ENCODE peak calls at places on chromosomes 2 and 18, in four cellular contexts. W is A549, R is AG09309, S is kidney epithelial cell. G is an unnamed sample.

GRCh38 chr2:118274841-118275510 is 186.7 kb downstream of the INSIG2 start:
- DNase-seq in W (no peak), S (no peak), R (no peak), G (no peak)

GRCh38 chr2:164745012-164745797 is 96.4 kb downstream of the COBLL1 start:
- DNase-seq in W (no peak), S (no peak), R (no peak), G (no peak)

GRCh38 chr2:893311-893710 is 57.3 kb upstream of the SNTG2 start:
- DNase-seq in R (no peak), S (no peak), W (peak), G (no peak)

GRCh38 chr2:119691189-119691588 is 12.2 kb downstream of the TMEM177 start:
- DNase-seq in W (no peak), R (no peak), S (no peak), G (peak)

GRCh38 chr18:25349131-25349925 is 2.6 kb downstream of the ZNF521 start:
- DNase-seq in S (no peak), W (no peak), R (no peak), G (no peak)

GRCh38 chr2:105886029-105886454 is 141.3 kb downstream of the NCK2 start:
- DNase-seq in R (peak), W (no peak), S (no peak), G (no peak)

GRCh38 chr18:47323158-47323557 is 71.7 kb upstream of the SKOR2 start:
- DNase-seq in W (no peak), R (no peak), S (no peak), G (peak)

GRCh38 chr2:30136729-30137444 is 9.9 kb upstream of the YPEL5 start:
- DNase-seq in W (no peak), S (no peak), R (no peak), G (peak)

GRCh38 chr18:3088444-3088843 is 75.5 kb upstream of the LPIN2 start:
- DNase-seq in S (no peak), W (no peak), R (no peak), G (peak)

GRCh38 chr18:48942554-48943261 is 8.1 kb downstream of the SMAD7 start:
- DNase-seq in W (peak), R (peak), S (peak), G (peak)

GRCh38 chr2:1967242-1968210 is 223.2 kb upstream of the PXDN start:
- DNase-seq in S (peak), W (no peak), R (no peak), G (no peak)

GRCh38 chr2:57448816-57449215 is 597.8 kb upstream of the VRK2 start:
- DNase-seq in W (no peak), R (no peak), S (no peak), G (no peak)

GRCh38 chr2:65353046-65353445 is 79.4 kb downstream of the SPRED2 start:
- DNase-seq in W (peak), S (no peak), R (no peak), G (no peak)

GRCh38 chr2:271917-272316 is 7.2 kb downstream of the ACP1 start:
- DNase-seq in W (no peak), S (no peak), R (no peak), G (no peak)

GRCh38 chr2:66170681-66171234 is 264.2 kb upstream of the MEIS1 start:
- DNase-seq in R (no peak), W (no peak), S (no peak), G (peak)

GRCh38 chr2:164599954-164600589 is 21.2 kb downstream of the GRB14 start:
- DNase-seq in S (no peak), W (peak), R (peak), G (peak)

GRCh38 chr2:109532728-109533076 is 81.1 kb downstream of the SEPTIN10 start:
- DNase-seq in R (no peak), S (no peak), W (no peak), G (no peak)

GRCh38 chr2:204645018-204645775 is 99.9 kb downstream of the PARD3B start:
- DNase-seq in R (no peak), W (peak), S (no peak), G (no peak)

GRCh38 chr18:79988925-79989361 is 580 bp upstream of the TXNL4A start:
- DNase-seq in W (peak), S (no peak), R (no peak), G (no peak)

GRCh38 chr2:11357428-11357972 is 13.1 kb upstream of the ROCK2 start:
- DNase-seq in S (no peak), W (no peak), R (no peak), G (no peak)

DNA sequence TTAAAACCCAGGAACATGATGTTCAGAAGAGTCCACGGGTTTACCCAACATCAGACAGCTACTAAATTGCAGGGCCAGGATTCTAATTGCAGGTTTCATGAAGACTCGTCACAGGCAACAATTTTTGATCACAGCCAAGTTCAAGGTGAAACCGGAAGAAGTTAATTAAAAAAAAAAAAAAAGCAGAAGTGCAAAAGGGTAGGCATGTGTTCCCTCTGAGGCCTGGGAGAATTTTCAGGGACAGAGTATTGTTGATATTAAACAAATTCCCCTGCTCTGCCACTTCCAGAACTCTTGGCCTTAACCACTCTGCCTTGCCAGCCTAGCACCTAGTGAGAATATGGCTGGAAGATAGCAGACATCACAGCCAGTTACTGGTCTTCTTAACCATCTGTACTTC is 99.4 kb upstream of the TRIB2 start:
- DNase-seq in W (no peak), R (no peak), S (no peak), G (no peak)
- TF ChIP-seq CTCF in W (no peak), R (no peak), S (no peak), G (no peak)

GRCh38 chr2:84653302-84653701 is 137.0 kb downstream of the DNAH6 start:
- DNase-seq in W (no peak), S (no peak), R (no peak), G (no peak)
- TF ChIP-seq CTCF in W (no peak), S (no peak), R (peak), G (no peak)

GRCh38 chr2:213149332-213149875 is 2.0 kb downstream of the IKZF2 start:
- DNase-seq in R (no peak), W (no peak), S (no peak), G (no peak)
- TF ChIP-seq CTCF in R (no peak), W (no peak), S (peak), G (peak)

DNA sequence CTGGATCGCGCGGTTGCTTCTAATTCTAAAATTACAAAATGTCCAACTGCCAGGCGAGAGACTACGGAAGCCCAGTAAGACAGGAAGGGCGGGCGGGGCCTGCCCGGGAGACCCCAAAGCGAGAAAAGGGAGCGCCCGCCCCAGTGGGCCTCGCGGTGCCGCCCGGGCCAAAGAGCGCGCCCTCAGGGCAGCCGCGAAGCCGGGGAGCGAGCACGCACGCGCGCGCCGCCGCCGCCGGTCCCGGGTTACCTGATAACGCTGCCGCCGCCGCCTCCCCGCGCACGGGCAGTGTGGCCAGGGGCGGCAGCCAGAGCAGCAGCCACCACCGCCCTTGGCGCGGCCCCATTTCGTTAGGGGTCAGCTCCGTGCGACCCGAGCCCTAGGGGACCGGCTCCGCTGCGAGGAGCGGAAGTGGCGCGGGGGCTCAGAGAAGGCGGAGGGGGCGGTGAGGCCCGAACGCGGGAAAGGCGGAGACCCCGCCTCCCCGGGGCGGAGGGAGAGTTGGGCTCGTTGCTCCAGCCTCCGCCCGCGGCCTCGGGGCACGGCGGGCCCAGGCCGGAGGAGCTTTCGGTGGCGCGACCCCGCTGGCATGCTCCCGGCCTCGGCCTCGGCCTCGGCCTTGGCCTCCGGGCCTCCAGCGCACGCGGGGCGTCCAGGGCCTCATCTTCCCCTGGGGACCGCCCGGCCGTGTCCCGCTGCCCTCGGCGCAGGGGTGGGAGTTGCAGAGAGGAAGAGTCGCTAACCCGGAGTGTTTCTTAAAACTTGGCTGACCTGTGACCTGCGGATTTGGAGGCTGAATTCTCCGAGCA is at the start of gene NEMP2:
- DNase-seq in R (no peak), S (no peak), W (peak), G (peak)
- TF ChIP-seq CTCF in R (no peak), S (no peak), W (no peak), G (no peak)

GRCh38 chr18:8657873-8658521 is 47.4 kb upstream of the MTCL1 start:
- DNase-seq in S (no peak), W (peak), R (no peak), G (peak)

GRCh38 chr18:8658858-8659485 is 46.4 kb upstream of the MTCL1 start:
- DNase-seq in W (no peak), R (no peak), S (no peak), G (no peak)

GRCh38 chr18:8657050-8657820 is 48.0 kb downstream of the RAB12 start:
- DNase-seq in S (no peak), W (no peak), R (no peak), G (no peak)

GRCh38 chr18:8656226-8656625 is 47.0 kb downstream of the RAB12 start:
- DNase-seq in R (no peak), W (no peak), S (no peak), G (no peak)

DNA sequence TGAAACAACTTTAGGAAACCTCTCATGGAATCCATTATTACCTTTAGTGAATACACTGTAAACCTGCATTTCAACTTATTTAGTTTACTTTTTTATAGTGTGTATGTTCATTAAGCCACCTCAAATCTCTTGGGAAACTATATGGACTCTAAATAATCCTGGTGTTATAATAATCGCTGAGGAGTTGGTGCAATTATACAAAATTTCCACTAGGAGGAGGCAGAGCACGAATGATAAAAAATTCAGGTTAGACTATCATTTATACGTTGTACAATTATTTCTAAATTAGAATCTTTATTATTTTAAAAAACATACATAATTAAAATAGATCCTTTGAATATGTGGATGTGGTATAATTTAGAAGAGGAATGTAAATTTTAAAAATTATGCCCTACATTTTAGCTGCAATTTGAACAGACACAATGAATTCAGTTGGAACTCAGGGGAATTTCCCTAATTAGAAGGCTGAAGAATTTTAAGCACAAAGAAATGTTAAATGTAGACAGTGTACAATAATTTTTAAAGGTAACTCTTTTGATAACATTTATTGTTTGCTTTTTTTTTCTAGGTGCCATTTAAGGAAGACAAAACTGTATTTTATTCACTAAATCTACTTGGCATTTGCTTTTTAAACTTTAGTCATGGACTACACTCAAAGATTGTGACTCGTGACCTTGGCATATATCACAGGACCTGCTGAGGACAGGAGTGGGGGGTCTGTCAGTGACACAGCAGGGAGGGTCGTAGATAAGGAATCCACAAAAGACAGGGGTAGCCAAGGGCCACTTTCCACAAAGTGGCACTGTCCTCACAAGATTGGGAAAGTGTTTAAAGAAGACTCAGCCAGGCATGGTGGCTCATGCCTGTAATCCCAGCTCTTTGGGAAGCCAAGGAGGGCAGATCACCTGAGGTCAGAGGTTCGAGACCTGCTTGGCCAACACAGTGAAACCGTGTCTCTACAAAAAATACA is 45.5 kb downstream of the RAB12 start:
- DNase-seq in W (peak), S (no peak), R (no peak), G (no peak)
- TF ChIP-seq CTCF in W (peak), S (peak), R (peak), G (peak)

G was measured in foreskin keratinocyte.